ENCODE peak calls at places on chromosomes 12 and 14, in nine cellular contexts. One of them, this sample, is unnamed.
A peak's percentile ranks its signal among the peaks of the same experiment; 100 is the strongest.

GRCh38 chr14:94458558-94459200 is 6.1 kb upstream of the SERPINA11 start:
- DNase-seq in activated CD4-positive, CD25-positive, alpha-beta regulatory T cell: no peak
- DNase-seq in breast epithelium: no peak
- DNase-seq in astrocyte of the spinal cord: peak; percentile 7
- DNase-seq in amniotic stem cell: no peak
- DNase-seq in PC-3: no peak
- DNase-seq in GM12891: no peak
- DNase-seq in Caki2: no peak
- DNase-seq in non-pigmented ciliary epithelial cell: no peak
- DNase-seq in this sample: no peak

GRCh38 chr12:114829833-114830232 is 145.9 kb upstream of the TBX3 start:
- DNase-seq in GM12891: no peak
- DNase-seq in astrocyte of the spinal cord: no peak
- DNase-seq in PC-3: no peak
- DNase-seq in amniotic stem cell: no peak
- DNase-seq in non-pigmented ciliary epithelial cell: no peak
- DNase-seq in activated CD4-positive, CD25-positive, alpha-beta regulatory T cell: no peak
- DNase-seq in breast epithelium: no peak
- DNase-seq in Caki2: no peak
- DNase-seq in this sample: no peak

GRCh38 chr12:100154472-100155247 is 12.0 kb upstream of the BLTP3B start:
- DNase-seq in GM12891: peak; percentile 59
- DNase-seq in Caki2: peak; percentile 27
- DNase-seq in breast epithelium: no peak
- DNase-seq in activated CD4-positive, CD25-positive, alpha-beta regulatory T cell: peak; percentile 70
- DNase-seq in non-pigmented ciliary epithelial cell: no peak
- DNase-seq in PC-3: peak; percentile 86
- DNase-seq in astrocyte of the spinal cord: peak; percentile 54
- DNase-seq in amniotic stem cell: peak; percentile 22
- DNase-seq in this sample: peak; percentile 68

GRCh38 chr14:58647777-58648176 is 10.0 kb downstream of the DACT1 start:
- DNase-seq in amniotic stem cell: no peak
- DNase-seq in astrocyte of the spinal cord: no peak
- DNase-seq in non-pigmented ciliary epithelial cell: no peak
- DNase-seq in GM12891: no peak
- DNase-seq in Caki2: no peak
- DNase-seq in activated CD4-positive, CD25-positive, alpha-beta regulatory T cell: no peak
- DNase-seq in breast epithelium: no peak
- DNase-seq in PC-3: no peak
- DNase-seq in this sample: no peak

GRCh38 chr14:30921305-30921704 is 46.9 kb downstream of the COCH start:
- DNase-seq in Caki2: no peak
- DNase-seq in activated CD4-positive, CD25-positive, alpha-beta regulatory T cell: no peak
- DNase-seq in amniotic stem cell: no peak
- DNase-seq in non-pigmented ciliary epithelial cell: no peak
- DNase-seq in astrocyte of the spinal cord: no peak
- DNase-seq in breast epithelium: no peak
- DNase-seq in PC-3: no peak
- DNase-seq in GM12891: no peak
- DNase-seq in this sample: no peak

GRCh38 chr12:53478865-53479264 is 20.4 kb downstream of the MAP3K12 start:
- DNase-seq in GM12891: no peak
- DNase-seq in breast epithelium: no peak
- DNase-seq in astrocyte of the spinal cord: no peak
- DNase-seq in non-pigmented ciliary epithelial cell: no peak
- DNase-seq in activated CD4-positive, CD25-positive, alpha-beta regulatory T cell: no peak
- DNase-seq in PC-3: no peak
- DNase-seq in Caki2: no peak
- DNase-seq in amniotic stem cell: no peak
- DNase-seq in this sample: no peak

GRCh38 chr12:96889273-96889933 is 17.7 kb upstream of the NEDD1 start:
- DNase-seq in amniotic stem cell: no peak
- DNase-seq in non-pigmented ciliary epithelial cell: peak; percentile 56
- DNase-seq in PC-3: peak; percentile 90
- DNase-seq in activated CD4-positive, CD25-positive, alpha-beta regulatory T cell: no peak
- DNase-seq in GM12891: no peak
- DNase-seq in breast epithelium: no peak
- DNase-seq in Caki2: peak; percentile 14
- DNase-seq in astrocyte of the spinal cord: peak; percentile 64
- DNase-seq in this sample: peak; percentile 14

GRCh38 chr12:49375406-49375805 is 8.1 kb downstream of the SPATS2 start:
- DNase-seq in GM12891: no peak
- DNase-seq in breast epithelium: no peak
- DNase-seq in non-pigmented ciliary epithelial cell: no peak
- DNase-seq in PC-3: peak; percentile 28
- DNase-seq in Caki2: no peak
- DNase-seq in astrocyte of the spinal cord: no peak
- DNase-seq in activated CD4-positive, CD25-positive, alpha-beta regulatory T cell: no peak
- DNase-seq in amniotic stem cell: no peak
- DNase-seq in this sample: no peak

GRCh38 chr12:121816925-121817647 is 13.3 kb downstream of the SETD1B start:
- DNase-seq in Caki2: no peak
- DNase-seq in GM12891: no peak
- DNase-seq in activated CD4-positive, CD25-positive, alpha-beta regulatory T cell: no peak
- DNase-seq in amniotic stem cell: no peak
- DNase-seq in astrocyte of the spinal cord: no peak
- DNase-seq in PC-3: no peak
- DNase-seq in non-pigmented ciliary epithelial cell: no peak
- DNase-seq in breast epithelium: no peak
- DNase-seq in this sample: no peak

GRCh38 chr12:117863004-117863709 is 105.6 kb downstream of the KSR2 start:
- DNase-seq in GM12891: no peak
- DNase-seq in non-pigmented ciliary epithelial cell: no peak
- DNase-seq in amniotic stem cell: no peak
- DNase-seq in PC-3: peak; percentile 94
- DNase-seq in breast epithelium: no peak
- DNase-seq in astrocyte of the spinal cord: peak; percentile 9
- DNase-seq in Caki2: no peak
- DNase-seq in activated CD4-positive, CD25-positive, alpha-beta regulatory T cell: no peak
- DNase-seq in this sample: no peak

GRCh38 chr14:24481622-24482324 is 26.3 kb downstream of the CMA1 start:
- DNase-seq in breast epithelium: no peak
- DNase-seq in astrocyte of the spinal cord: no peak
- DNase-seq in non-pigmented ciliary epithelial cell: no peak
- DNase-seq in Caki2: peak; percentile 3
- DNase-seq in GM12891: peak; percentile 70
- DNase-seq in PC-3: peak; percentile 46
- DNase-seq in amniotic stem cell: no peak
- DNase-seq in activated CD4-positive, CD25-positive, alpha-beta regulatory T cell: no peak
- DNase-seq in this sample: peak; percentile 62

This sample was measured in 8988T.